ENCODE peak calls at places on chromosomes 13 and 19, in five cellular contexts. Y is effector memory CD4-positive, alpha-beta T cell; C is T-helper 1 cell; P is NCI-H2029; V is activated CD8-positive, alpha-beta memory T cell treated with anti-CD3 and anti-CD28 coated beads for 1 hour. M is an unnamed sample.

GRCh38 chr19:3656073-3656746 is 29.6 kb upstream of the CACTIN start:
- DNase-seq in P (no peak), C (no peak), Y (no peak), V (no peak), M (no peak)

GRCh38 chr19:10929402-10929794 is 787 bp downstream of the TIMM29 start:
- DNase-seq in Y (no peak), P (no peak), C (no peak), V (no peak), M (no peak)

GRCh38 chr19:16435238-16435911 is 36.4 kb downstream of the EPS15L1 start:
- DNase-seq in C (no peak), V (no peak), P (no peak), Y (no peak), M (no peak)

GRCh38 chr19:9309974-9310446 is 372 bp upstream of the ZNF699 start:
- DNase-seq in V (no peak), C (peak; percentile 68), P (peak; percentile 97), Y (peak; percentile 80), M (no peak)

GRCh38 chr19:10142701-10143375 is 23.1 kb upstream of the EIF3G start:
- DNase-seq in Y (peak; percentile 45), C (no peak), V (peak; percentile 11), P (no peak), M (peak; percentile 35)

GRCh38 chr13:26604784-26605183 is 47.3 kb downstream of the WASF3 start:
- DNase-seq in C (no peak), V (no peak), Y (no peak), P (no peak), M (no peak)

GRCh38 chr19:55091955-55092354 is 16.3 kb downstream of the EPS8L1 start:
- DNase-seq in Y (no peak), P (no peak), V (no peak), C (no peak), M (no peak)

GRCh38 chr13:51786425-51787010 is 17.4 kb downstream of the DHRS12 start:
- DNase-seq in V (no peak), C (no peak), P (no peak), Y (no peak), M (no peak)

GRCh38 chr13:51632643-51633357 is 48.5 kb downstream of the WDFY2 start:
- DNase-seq in Y (no peak), C (no peak), V (no peak), P (no peak), M (no peak)

GRCh38 chr13:40974460-40975407 is 44.4 kb downstream of the ELF1 start:
- DNase-seq in C (no peak), Y (peak; percentile 39), P (no peak), V (no peak), M (no peak)

GRCh38 chr19:1106841-1107654 is 3.3 kb downstream of the GPX4 start:
- DNase-seq in P (no peak), Y (no peak), V (no peak), C (no peak), M (no peak)

GRCh38 chr13:23898101-23898500 is 799 bp upstream of the C1QTNF9B start:
- DNase-seq in C (no peak), P (no peak), Y (no peak), V (no peak), M (no peak)

GRCh38 chr19:15672580-15673175 is at the start of gene CYP4F12:
- DNase-seq in V (peak; percentile 11), C (no peak), P (peak; percentile 77), Y (no peak), M (no peak)

GRCh38 chr19:41367848-41368301 is 3.9 kb upstream of the B9D2 start:
- DNase-seq in Y (no peak), C (no peak), V (no peak), P (no peak), M (no peak)

GRCh38 chr13:106373989-106374572 is 161.4 kb downstream of the EFNB2 start:
- DNase-seq in V (no peak), Y (no peak), P (no peak), C (no peak), M (no peak)

GRCh38 chr13:100987993-100988392 is 313.4 kb upstream of the TMTC4 start:
- DNase-seq in C (no peak), Y (no peak), P (no peak), V (no peak), M (no peak)

GRCh38 chr13:30881931-30882899 is 23.9 kb upstream of the MEDAG start:
- DNase-seq in C (no peak), Y (no peak), V (no peak), P (no peak), M (no peak)

GRCh38 chr13:25686831-25687495 is 315.2 kb downstream of the ATP8A2 start:
- DNase-seq in P (peak; percentile 86), V (no peak), C (no peak), Y (no peak), M (no peak)

GRCh38 chr19:461664-462551 is 1.1 kb upstream of the SHC2 start:
- DNase-seq in C (no peak), Y (no peak), V (no peak), P (peak; percentile 66), M (no peak)

GRCh38 chr13:79625517-79625916 is 144.6 kb downstream of the NDFIP2 start:
- DNase-seq in C (no peak), P (no peak), V (no peak), Y (no peak), M (no peak)

GRCh38 chr19:36101550-36102327 is 9.2 kb upstream of the OVOL3 start:
- DNase-seq in C (no peak), Y (no peak), P (no peak), V (no peak), M (no peak)

M was measured in T-helper 17 cell.